ENCODE peak calls at places on chromosomes 6 and 20, in nine cellular contexts. One of them, this sample, is unnamed.

GRCh38 chr20:59412251-59412650 is 111.8 kb downstream of the EDN3 start:
- DNase-seq in cardiac fibroblast: no peak
- DNase-seq in naive thymus-derived CD4-positive, alpha-beta T cell: no peak
- DNase-seq in MM.1S: no peak
- DNase-seq in gastrocnemius medialis: no peak
- DNase-seq in neuronal stem cell: no peak
- DNase-seq in lung: no peak
- DNase-seq in fibroblast of lung: no peak
- DNase-seq in fibroblast of pulmonary artery: no peak
- DNase-seq in this sample: no peak

GRCh38 chr20:38180781-38181180 is 15.7 kb upstream of the TGM2 start:
- DNase-seq in fibroblast of lung: peak
- DNase-seq in neuronal stem cell: no peak
- DNase-seq in lung: no peak
- DNase-seq in MM.1S: no peak
- DNase-seq in cardiac fibroblast: no peak
- DNase-seq in gastrocnemius medialis: no peak
- DNase-seq in fibroblast of pulmonary artery: no peak
- DNase-seq in naive thymus-derived CD4-positive, alpha-beta T cell: no peak
- DNase-seq in this sample: no peak

GRCh38 chr6:6703720-6704422 is 115.4 kb downstream of the LY86 start:
- DNase-seq in fibroblast of lung: no peak
- DNase-seq in fibroblast of pulmonary artery: no peak
- DNase-seq in MM.1S: no peak
- DNase-seq in gastrocnemius medialis: no peak
- DNase-seq in cardiac fibroblast: no peak
- DNase-seq in lung: no peak
- DNase-seq in neuronal stem cell: no peak
- DNase-seq in naive thymus-derived CD4-positive, alpha-beta T cell: no peak
- DNase-seq in this sample: no peak

GRCh38 chr6:67897998-67898607 is 737.0 kb upstream of the ADGRB3 start:
- DNase-seq in fibroblast of pulmonary artery: no peak
- DNase-seq in neuronal stem cell: no peak
- DNase-seq in cardiac fibroblast: no peak
- DNase-seq in MM.1S: no peak
- DNase-seq in fibroblast of lung: no peak
- DNase-seq in gastrocnemius medialis: no peak
- DNase-seq in lung: no peak
- DNase-seq in naive thymus-derived CD4-positive, alpha-beta T cell: no peak
- DNase-seq in this sample: no peak

GRCh38 chr20:50331469-50332251 is 141.0 kb downstream of the CEBPB start:
- DNase-seq in cardiac fibroblast: no peak
- DNase-seq in gastrocnemius medialis: no peak
- DNase-seq in lung: peak
- DNase-seq in naive thymus-derived CD4-positive, alpha-beta T cell: no peak
- DNase-seq in neuronal stem cell: no peak
- DNase-seq in fibroblast of lung: no peak
- DNase-seq in fibroblast of pulmonary artery: no peak
- DNase-seq in MM.1S: no peak
- DNase-seq in this sample: no peak

GRCh38 chr20:1467355-1468116 is 887 bp upstream of the NSFL1C start:
- DNase-seq in fibroblast of lung: no peak
- DNase-seq in neuronal stem cell: no peak
- DNase-seq in lung: peak
- DNase-seq in cardiac fibroblast: no peak
- DNase-seq in MM.1S: no peak
- DNase-seq in gastrocnemius medialis: peak
- DNase-seq in fibroblast of pulmonary artery: no peak
- DNase-seq in naive thymus-derived CD4-positive, alpha-beta T cell: peak
- DNase-seq in this sample: no peak

GRCh38 chr6:25166955-25167753 is 112.0 kb upstream of the CARMIL1 start:
- DNase-seq in neuronal stem cell: no peak
- DNase-seq in naive thymus-derived CD4-positive, alpha-beta T cell: no peak
- DNase-seq in fibroblast of pulmonary artery: no peak
- DNase-seq in gastrocnemius medialis: no peak
- DNase-seq in MM.1S: peak
- DNase-seq in fibroblast of lung: no peak
- DNase-seq in lung: no peak
- DNase-seq in cardiac fibroblast: no peak
- DNase-seq in this sample: no peak

GRCh38 chr6:95545691-95546090 is 31.6 kb upstream of the MANEA start:
- DNase-seq in neuronal stem cell: no peak
- DNase-seq in fibroblast of lung: no peak
- DNase-seq in naive thymus-derived CD4-positive, alpha-beta T cell: no peak
- DNase-seq in cardiac fibroblast: peak
- DNase-seq in lung: no peak
- DNase-seq in gastrocnemius medialis: no peak
- DNase-seq in MM.1S: peak
- DNase-seq in fibroblast of pulmonary artery: no peak
- DNase-seq in this sample: no peak

GRCh38 chr20:18981956-18982539 is 168.5 kb downstream of the SCP2D1 start:
- DNase-seq in neuronal stem cell: no peak
- DNase-seq in fibroblast of pulmonary artery: no peak
- DNase-seq in fibroblast of lung: no peak
- DNase-seq in cardiac fibroblast: no peak
- DNase-seq in gastrocnemius medialis: no peak
- DNase-seq in lung: no peak
- DNase-seq in naive thymus-derived CD4-positive, alpha-beta T cell: no peak
- DNase-seq in MM.1S: no peak
- DNase-seq in this sample: no peak

GRCh38 chr20:3559637-3560036 is 88.8 kb downstream of the ATRN start:
- DNase-seq in cardiac fibroblast: no peak
- DNase-seq in lung: no peak
- DNase-seq in fibroblast of lung: no peak
- DNase-seq in MM.1S: no peak
- DNase-seq in naive thymus-derived CD4-positive, alpha-beta T cell: no peak
- DNase-seq in fibroblast of pulmonary artery: no peak
- DNase-seq in neuronal stem cell: no peak
- DNase-seq in gastrocnemius medialis: no peak
- DNase-seq in this sample: no peak

GRCh38 chr6:89117285-89118108 is at the start of gene SRSF12:
- DNase-seq in gastrocnemius medialis: no peak
- DNase-seq in fibroblast of pulmonary artery: peak
- DNase-seq in neuronal stem cell: peak
- DNase-seq in lung: peak
- DNase-seq in cardiac fibroblast: peak
- DNase-seq in MM.1S: peak
- DNase-seq in naive thymus-derived CD4-positive, alpha-beta T cell: peak
- DNase-seq in fibroblast of lung: peak
- DNase-seq in this sample: no peak

DNA sequence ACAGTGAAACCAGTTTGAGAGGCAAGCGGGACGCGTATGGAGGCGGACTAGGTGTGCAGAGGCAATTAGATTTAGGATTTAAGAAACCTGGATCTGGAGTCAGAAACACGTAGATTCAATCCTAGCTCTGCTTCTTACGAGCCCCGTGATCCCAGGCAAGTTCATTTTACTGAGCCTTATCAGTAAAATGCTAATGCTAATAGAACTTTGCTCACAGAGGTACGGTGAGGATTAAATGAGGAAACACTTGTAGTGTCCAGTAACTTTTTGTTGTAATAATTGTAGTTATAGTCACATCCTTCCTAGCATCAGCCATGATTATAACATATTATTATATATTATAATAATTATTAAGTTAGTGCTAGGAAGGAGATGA is 21.2 kb downstream of the DEF6 start:
- DNase-seq in naive thymus-derived CD4-positive, alpha-beta T cell: no peak
- DNase-seq in lung: no peak
- DNase-seq in fibroblast of pulmonary artery: no peak
- DNase-seq in gastrocnemius medialis: no peak
- DNase-seq in neuronal stem cell: no peak
- DNase-seq in fibroblast of lung: no peak
- DNase-seq in cardiac fibroblast: no peak
- DNase-seq in MM.1S: no peak
- DNase-seq in this sample: no peak
- H3K4me3 ChIP-seq in naive thymus-derived CD4-positive, alpha-beta T cell: no peak
- H3K4me3 ChIP-seq in lung: no peak
- H3K4me3 ChIP-seq in fibroblast of pulmonary artery: peak
- H3K4me3 ChIP-seq in gastrocnemius medialis: peak
- H3K4me3 ChIP-seq in neuronal stem cell: peak
- H3K4me3 ChIP-seq in fibroblast of lung: peak
- H3K4me3 ChIP-seq in cardiac fibroblast: peak
- H3K4me3 ChIP-seq in MM.1S: no peak
- H3K4me3 ChIP-seq in this sample: peak

GRCh38 chr20:36065427-36065998 is 89.0 kb upstream of the EPB41L1 start:
- DNase-seq in fibroblast of lung: no peak
- DNase-seq in gastrocnemius medialis: no peak
- DNase-seq in neuronal stem cell: no peak
- DNase-seq in lung: no peak
- DNase-seq in cardiac fibroblast: no peak
- DNase-seq in fibroblast of pulmonary artery: no peak
- DNase-seq in MM.1S: no peak
- DNase-seq in naive thymus-derived CD4-positive, alpha-beta T cell: no peak
- DNase-seq in this sample: no peak
- H3K4me3 ChIP-seq in fibroblast of lung: no peak
- H3K4me3 ChIP-seq in gastrocnemius medialis: peak
- H3K4me3 ChIP-seq in neuronal stem cell: no peak
- H3K4me3 ChIP-seq in lung: no peak
- H3K4me3 ChIP-seq in cardiac fibroblast: peak
- H3K4me3 ChIP-seq in fibroblast of pulmonary artery: peak
- H3K4me3 ChIP-seq in MM.1S: peak
- H3K4me3 ChIP-seq in naive thymus-derived CD4-positive, alpha-beta T cell: peak
- H3K4me3 ChIP-seq in this sample: no peak

DNA sequence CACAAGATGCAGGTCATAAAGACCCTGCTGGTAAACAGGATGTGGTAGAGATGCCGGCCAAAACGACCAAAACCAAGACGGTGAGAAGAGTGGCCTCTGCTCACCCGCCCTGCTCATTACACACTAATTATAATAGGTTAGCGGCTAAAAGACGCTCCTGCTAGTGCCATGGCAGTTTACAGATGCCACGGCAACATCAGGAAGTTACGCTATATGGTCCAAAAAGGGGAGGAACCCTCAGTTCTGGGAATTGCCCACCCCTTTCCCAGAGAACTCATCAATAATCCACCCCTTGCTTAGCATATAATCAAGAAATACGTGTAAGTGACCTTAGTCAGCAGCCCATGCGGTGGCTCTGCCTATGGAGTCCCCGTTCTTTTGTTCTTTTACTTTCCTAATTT is 17.6 kb downstream of the BHLHE23 start:
- DNase-seq in lung: no peak
- DNase-seq in gastrocnemius medialis: no peak
- DNase-seq in neuronal stem cell: no peak
- DNase-seq in naive thymus-derived CD4-positive, alpha-beta T cell: no peak
- DNase-seq in cardiac fibroblast: no peak
- DNase-seq in fibroblast of pulmonary artery: no peak
- DNase-seq in fibroblast of lung: no peak
- DNase-seq in MM.1S: no peak
- DNase-seq in this sample: no peak
- H3K4me3 ChIP-seq in lung: no peak
- H3K4me3 ChIP-seq in gastrocnemius medialis: no peak
- H3K4me3 ChIP-seq in neuronal stem cell: no peak
- H3K4me3 ChIP-seq in naive thymus-derived CD4-positive, alpha-beta T cell: peak
- H3K4me3 ChIP-seq in cardiac fibroblast: no peak
- H3K4me3 ChIP-seq in fibroblast of pulmonary artery: no peak
- H3K4me3 ChIP-seq in fibroblast of lung: no peak
- H3K4me3 ChIP-seq in MM.1S: peak
- H3K4me3 ChIP-seq in this sample: no peak

GRCh38 chr20:48945840-48946514 is 24.5 kb downstream of the ARFGEF2 start:
- DNase-seq in fibroblast of pulmonary artery: peak
- DNase-seq in gastrocnemius medialis: peak
- DNase-seq in cardiac fibroblast: peak
- DNase-seq in lung: peak
- DNase-seq in naive thymus-derived CD4-positive, alpha-beta T cell: no peak
- DNase-seq in neuronal stem cell: no peak
- DNase-seq in fibroblast of lung: no peak
- DNase-seq in MM.1S: no peak
- DNase-seq in this sample: no peak
- H3K4me3 ChIP-seq in fibroblast of pulmonary artery: no peak
- H3K4me3 ChIP-seq in gastrocnemius medialis: no peak
- H3K4me3 ChIP-seq in cardiac fibroblast: no peak
- H3K4me3 ChIP-seq in lung: no peak
- H3K4me3 ChIP-seq in naive thymus-derived CD4-positive, alpha-beta T cell: no peak
- H3K4me3 ChIP-seq in neuronal stem cell: no peak
- H3K4me3 ChIP-seq in fibroblast of lung: no peak
- H3K4me3 ChIP-seq in MM.1S: no peak
- H3K4me3 ChIP-seq in this sample: no peak